ENCODE peak calls at places on chromosomes 1 and 21, in four cellular contexts. L, R, A and K are unnamed samples.

GRCh38 chr1:229148041-229148671 is 122.8 kb upstream of the RAB4A start:
- DNase-seq in L (no peak), R (peak), A (no peak), K (peak)

GRCh38 chr1:245409341-245410195 is 254.8 kb downstream of the KIF26B start:
- DNase-seq in L (no peak), R (no peak), A (peak), K (no peak)

GRCh38 chr1:161258439-161259386 is at the start of gene PCP4L1:
- DNase-seq in L (peak), R (peak), A (peak), K (peak)

GRCh38 chr1:173409613-173410012 is 67.5 kb upstream of the PRDX6 start:
- DNase-seq in L (peak), R (no peak), A (no peak), K (peak)

GRCh38 chr1:909861-910310 is 13.8 kb upstream of the SAMD11 start:
- DNase-seq in L (peak), R (no peak), A (peak), K (no peak)

GRCh38 chr1:119298687-119299086 is 69.9 kb upstream of the HAO2 start:
- DNase-seq in L (no peak), R (no peak), A (no peak), K (peak)

GRCh38 chr1:93708734-93709481 is 27.3 kb upstream of the BCAR3 start:
- DNase-seq in L (no peak), R (peak), A (no peak), K (no peak)

GRCh38 chr1:103948526-103948925 is 198.8 kb downstream of the AMY1C start:
- DNase-seq in L (no peak), R (no peak), A (no peak), K (peak)

GRCh38 chr1:230901711-230902110 is 33.4 kb upstream of the C1orf198 start:
- DNase-seq in L (no peak), R (peak), A (peak), K (peak)

GRCh38 chr21:38475519-38475918 is 22.8 kb downstream of the ERG start:
- DNase-seq in L (no peak), R (peak), A (no peak), K (no peak)

GRCh38 chr1:212166296-212167039 is 118.7 kb upstream of the PPP2R5A start:
- DNase-seq in L (no peak), R (no peak), A (no peak), K (no peak)

GRCh38 chr21:25296239-25296638 is 311.0 kb downstream of the MRPL39 start:
- DNase-seq in L (no peak), R (no peak), A (no peak), K (peak)

GRCh38 chr1:53949023-53949611 is 3.0 kb downstream of the LRRC42 start:
- DNase-seq in L (no peak), R (peak), A (no peak), K (peak)

GRCh38 chr21:25515484-25516405 is 91.5 kb downstream of the MRPL39 start:
- DNase-seq in L (no peak), R (peak), A (no peak), K (peak)

GRCh38 chr1:22953392-22954141 is 19.1 kb downstream of the LACTBL1 start:
- DNase-seq in L (no peak), R (no peak), A (no peak), K (no peak)

GRCh38 chr1:204410764-204411450 is 710 bp downstream of the PPP1R15B start:
- DNase-seq in L (peak), R (peak), A (peak), K (peak)

GRCh38 chr21:43297411-43297981 is 128.7 kb downstream of the CRYAA start:
- DNase-seq in L (no peak), R (no peak), A (no peak), K (no peak)

GRCh38 chr1:45623972-45624371 is at the start of gene CCDC17:
- DNase-seq in L (no peak), R (no peak), A (no peak), K (peak)

GRCh38 chr21:41709965-41710822 is 56.7 kb downstream of the RIPK4 start:
- DNase-seq in L (no peak), R (no peak), A (no peak), K (no peak)

DNA sequence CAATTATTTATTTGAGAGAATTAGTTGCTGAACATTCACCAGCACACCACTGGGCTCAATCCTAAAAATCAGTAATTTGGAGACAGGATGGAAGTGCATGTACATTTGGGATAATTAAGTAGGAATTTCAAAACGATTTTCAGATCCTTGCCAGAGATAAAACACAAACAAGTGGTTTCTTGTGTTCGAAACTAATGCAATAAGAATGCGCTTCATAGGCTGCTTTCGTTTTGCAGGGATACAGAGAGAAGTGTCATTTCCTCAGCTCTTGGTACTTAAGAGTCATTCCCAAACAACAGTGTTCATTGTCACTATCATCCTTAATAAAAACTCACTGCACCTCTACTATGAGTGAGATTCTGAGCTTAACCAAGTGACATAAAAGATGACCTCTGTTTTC is 20.6 kb upstream of the USP24 start:
- DNase-seq in L (no peak), R (no peak), A (no peak), K (peak)
- H3K4me3 ChIP-seq in L (no peak), R (no peak), A (no peak), K (peak)

GRCh38 chr1:114131526-114132220 is 22.0 kb downstream of the SYT6 start:
- DNase-seq in L (no peak), R (no peak), A (no peak), K (peak)

GRCh38 chr1:114134518-114134917 is 19.2 kb downstream of the SYT6 start:
- DNase-seq in L (no peak), R (no peak), A (no peak), K (no peak)

GRCh38 chr1:114139540-114139939 is 14.1 kb downstream of the SYT6 start:
- DNase-seq in L (no peak), R (no peak), A (no peak), K (no peak)

GRCh38 chr1:114135806-114136205 is 17.9 kb downstream of the SYT6 start:
- DNase-seq in L (no peak), R (peak), A (no peak), K (no peak)

DNA sequence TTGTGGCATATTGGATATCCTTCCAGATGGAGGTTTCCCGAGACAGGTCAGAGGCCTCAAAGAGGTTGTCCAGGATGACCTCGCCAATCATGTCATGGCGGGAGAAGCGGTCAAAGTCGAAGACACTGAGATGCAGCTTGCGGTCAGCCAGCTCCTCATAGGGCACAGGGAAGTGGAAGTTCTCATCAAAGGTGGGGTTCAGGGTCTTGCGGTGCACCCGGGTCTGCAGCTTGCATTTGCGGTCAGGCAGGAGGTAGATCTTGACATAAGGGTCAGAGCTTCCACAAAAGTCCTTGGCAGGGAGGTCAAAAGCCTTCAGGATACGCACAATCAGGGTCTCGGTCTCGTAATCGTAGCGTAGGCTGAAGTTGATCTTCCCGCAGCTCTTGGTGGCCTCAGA is 16.2 kb downstream of the SYT6 start:
- DNase-seq in L (no peak), R (no peak), A (no peak), K (no peak)
- TF ChIP-seq CTCF in L (no peak), R (no peak), A (no peak), K (no peak)

GRCh38 chr1:226749467-226749866 is 10.4 kb upstream of the ITPKB start:
- DNase-seq in L (no peak), R (no peak), A (no peak), K (no peak)
- H3K4me3 ChIP-seq in L (no peak), R (no peak), A (no peak), K (no peak)

GRCh38 chr1:117606608-117607261 is 887 bp downstream of the TENT5C start:
- DNase-seq in L (peak), R (no peak), A (peak), K (peak)

GRCh38 chr1:117608213-117608612 is 2.4 kb downstream of the TENT5C start:
- DNase-seq in L (no peak), R (no peak), A (no peak), K (no peak)

GRCh38 chr1:117605164-117605810 is 561 bp upstream of the TENT5C start:
- DNase-seq in L (no peak), R (no peak), A (no peak), K (peak)

GRCh38 chr1:117607471-117607870 is 1.6 kb downstream of the TENT5C start:
- DNase-seq in L (peak), R (no peak), A (no peak), K (no peak)

DNA sequence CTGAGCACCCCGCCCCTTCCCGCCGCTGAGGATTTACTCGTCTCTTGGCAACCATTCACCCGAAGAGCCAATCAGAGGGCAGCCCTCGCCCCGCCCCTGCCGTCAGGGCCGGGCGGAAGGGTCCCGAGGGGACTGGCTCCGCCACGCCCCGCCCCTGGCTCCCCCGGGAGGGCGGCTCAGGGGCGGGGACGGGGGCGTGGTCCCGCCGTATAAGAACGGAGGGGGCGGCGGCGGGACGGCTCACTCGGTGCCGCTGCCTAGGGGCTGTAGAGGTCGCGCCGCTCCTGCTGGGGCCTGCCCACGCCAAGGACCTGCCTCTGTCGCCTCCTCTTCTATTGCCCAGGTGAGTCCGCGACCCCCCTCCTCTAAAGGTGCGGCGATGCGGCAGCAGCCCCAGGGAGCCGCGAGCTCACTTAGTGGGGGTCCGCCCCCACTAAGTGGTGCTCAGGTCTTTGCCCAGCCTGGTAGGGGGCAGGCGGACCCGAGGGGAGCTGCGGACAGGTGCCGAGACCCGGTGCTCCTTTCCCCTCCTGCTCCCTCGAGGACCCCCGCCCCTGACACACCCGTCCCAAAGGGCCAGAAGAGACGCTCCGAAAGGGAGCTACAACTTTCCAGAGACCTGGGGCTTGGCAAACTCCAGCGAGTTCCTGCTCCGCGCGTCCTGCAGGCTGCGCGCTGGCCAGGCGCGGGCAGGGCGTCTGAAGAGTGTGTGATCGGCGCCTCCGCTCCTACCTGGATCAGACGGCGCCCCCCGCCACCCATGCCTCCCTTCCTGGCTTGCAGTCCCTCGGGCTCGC is at the start of gene TENT5C:
- DNase-seq in L (peak), R (peak), A (peak), K (peak)
- TF ChIP-seq CTCF in L (no peak), R (peak), A (peak), K (no peak)

GRCh38 chr1:10694633-10695627 is 101.5 kb downstream of the CASZ1 start:
- DNase-seq in L (peak), R (peak), A (peak), K (peak)
- H3K4me3 ChIP-seq in L (peak), R (no peak), A (peak), K (peak)

DNA sequence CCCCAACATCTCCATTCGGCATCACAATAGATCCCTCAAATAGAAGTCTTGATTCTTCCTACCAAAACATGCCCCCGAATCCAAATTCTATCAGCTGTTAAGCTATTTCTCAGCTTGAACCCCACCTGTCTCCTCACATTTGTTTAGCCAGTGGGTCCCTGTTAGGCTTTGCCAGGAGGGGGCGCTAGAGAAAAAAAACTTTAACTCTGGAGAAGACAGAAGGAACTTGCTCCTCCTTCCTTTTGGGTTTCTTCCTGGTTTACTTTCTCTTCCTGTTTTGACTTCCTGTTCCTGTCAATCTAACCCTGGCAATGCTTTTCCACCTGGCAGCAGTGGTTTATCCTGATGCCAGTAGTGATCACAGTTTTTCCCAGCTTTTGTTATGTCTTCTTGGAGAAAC is 95.6 kb upstream of the KCNK1 start:
- DNase-seq in L (peak), R (peak), A (no peak), K (no peak)
- TF ChIP-seq CTCF in L (peak), R (peak), A (peak), K (peak)

DNA sequence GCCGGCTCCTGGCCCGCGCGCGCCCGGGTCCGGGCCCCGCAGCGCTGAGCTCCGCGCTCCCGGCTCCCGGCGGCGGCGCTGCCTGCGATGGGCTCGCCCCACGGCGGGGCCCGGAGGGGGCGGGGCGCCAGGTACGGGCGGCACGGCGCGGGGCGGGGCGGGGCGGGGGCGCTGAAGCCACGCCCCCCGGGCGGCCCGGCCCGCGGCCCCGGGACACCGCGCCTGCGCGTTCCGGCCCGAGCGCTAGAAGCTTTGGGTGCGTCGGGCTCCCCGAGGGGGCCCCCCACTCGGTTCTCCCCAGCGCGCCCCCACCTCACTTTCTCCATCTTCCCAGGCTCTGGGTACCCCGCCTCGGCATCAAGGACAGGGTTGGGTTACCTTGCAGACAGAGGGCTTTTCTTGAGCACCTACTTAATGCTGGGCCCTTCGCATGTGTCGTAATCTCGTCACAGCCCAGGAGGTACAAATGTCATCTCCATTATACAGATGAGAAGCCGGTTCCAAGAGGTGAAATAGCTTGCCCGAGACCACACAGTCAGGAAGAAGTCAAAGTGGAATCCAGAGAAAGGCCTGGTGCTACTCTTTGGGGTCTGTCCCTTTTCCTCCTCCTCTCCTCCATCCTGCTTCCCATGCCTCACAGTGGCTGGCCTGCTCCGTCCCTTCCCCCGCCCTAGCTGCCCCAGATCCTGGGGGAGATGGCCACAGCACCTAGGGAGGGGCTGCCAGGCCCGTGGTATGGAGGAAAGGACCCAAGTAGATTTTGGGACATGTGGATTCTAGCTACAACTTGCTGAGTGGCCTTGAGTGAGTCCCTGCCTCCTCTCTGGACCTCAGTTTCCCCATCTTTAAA is 46.5 kb downstream of the RAP1GAP start:
- DNase-seq in L (peak), R (no peak), A (no peak), K (no peak)
- H3K4me3 ChIP-seq in L (peak), R (no peak), A (peak), K (peak)

DNA sequence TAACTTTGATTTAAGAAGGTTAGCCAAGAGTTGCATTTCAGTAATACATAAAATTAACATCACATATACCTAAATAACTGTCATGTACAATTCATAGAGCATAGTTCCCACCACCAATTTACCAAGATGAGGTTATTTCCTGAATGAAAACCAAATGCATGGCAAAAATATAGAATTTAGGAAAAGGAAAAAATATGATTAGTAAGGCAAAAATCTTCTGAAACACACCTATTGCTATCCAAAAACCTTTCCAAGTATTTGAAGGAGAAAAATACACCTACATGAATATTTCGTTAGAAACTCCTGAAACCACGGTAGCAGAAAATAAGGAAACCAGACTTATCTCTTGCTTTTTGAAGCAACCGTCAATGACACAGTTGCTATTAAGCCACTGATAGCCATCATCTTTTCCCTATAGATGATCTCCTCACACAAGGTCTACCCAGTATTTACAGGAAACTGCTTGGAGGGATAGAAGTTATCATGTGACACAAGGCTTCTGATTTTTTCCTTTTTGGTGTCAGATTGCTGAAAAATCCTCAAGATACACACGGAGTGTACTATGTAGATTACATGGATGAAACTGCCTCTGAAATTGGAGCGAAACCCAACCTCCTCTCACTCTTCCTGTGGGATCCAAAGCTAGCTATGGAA is 259.3 kb upstream of the POGK start:
- DNase-seq in L (no peak), R (no peak), A (no peak), K (no peak)
- TF ChIP-seq CTCF in L (no peak), R (no peak), A (no peak), K (no peak)

GRCh38 chr21:44701541-44701940 is 4.6 kb downstream of the KRTAP10-12 start:
- DNase-seq in L (no peak), R (peak), A (peak), K (no peak)
- H3K4me3 ChIP-seq in L (no peak), R (peak), A (no peak), K (no peak)

GRCh38 chr1:95033843-95034242 is 38.9 kb downstream of the ALG14 start:
- DNase-seq in L (no peak), R (no peak), A (no peak), K (no peak)
- TF ChIP-seq CTCF in L (no peak), R (no peak), A (no peak), K (no peak)